ENCODE peak calls at places on chromosome 20, in four cellular contexts. One of them, this sample, is unnamed. For H3K4me1, the result is how much of the 10 kb centered on the place peaks cover.

GRCh38 chr20:7094438-7094997 is 327.0 kb downstream of the BMP2 start:
- DNase-seq in fibroblast of lung: peak
- DNase-seq in cardiac muscle cell: peak
- DNase-seq in spleen: no peak
- DNase-seq in this sample: peak

GRCh38 chr20:53502820-53503219 is 90.8 kb downstream of the ZNF217 start:
- DNase-seq in spleen: no peak
- DNase-seq in fibroblast of lung: no peak
- DNase-seq in cardiac muscle cell: no peak
- DNase-seq in this sample: no peak

GRCh38 chr20:51022803-51023616 is at the start of gene KCNG1:
- DNase-seq in fibroblast of lung: peak
- DNase-seq in cardiac muscle cell: peak
- DNase-seq in spleen: peak
- DNase-seq in this sample: peak

GRCh38 chr20:9407805-9408421 is 106.5 kb upstream of the LAMP5 start:
- DNase-seq in cardiac muscle cell: peak
- DNase-seq in fibroblast of lung: peak
- DNase-seq in spleen: no peak
- DNase-seq in this sample: peak

GRCh38 chr20:32823078-32823477 is 3.3 kb downstream of the MAPRE1 start:
- DNase-seq in fibroblast of lung: peak
- DNase-seq in cardiac muscle cell: peak
- DNase-seq in spleen: no peak
- DNase-seq in this sample: peak

GRCh38 chr20:57075181-57075580 is 191.3 kb downstream of the BMP7 start:
- DNase-seq in fibroblast of lung: no peak
- DNase-seq in spleen: no peak
- DNase-seq in cardiac muscle cell: no peak
- DNase-seq in this sample: no peak

GRCh38 chr20:53582574-53583351 is 10.9 kb downstream of the ZNF217 start:
- DNase-seq in fibroblast of lung: peak
- DNase-seq in spleen: no peak
- DNase-seq in cardiac muscle cell: peak
- DNase-seq in this sample: no peak

GRCh38 chr20:61557603-61558002 is 305.5 kb downstream of the CDH4 start:
- DNase-seq in cardiac muscle cell: no peak
- DNase-seq in spleen: no peak
- DNase-seq in fibroblast of lung: no peak
- DNase-seq in this sample: no peak

GRCh38 chr20:5116875-5117274 is 2.9 kb downstream of the PCNA start:
- DNase-seq in fibroblast of lung: no peak
- DNase-seq in cardiac muscle cell: no peak
- DNase-seq in spleen: no peak
- DNase-seq in this sample: no peak

GRCh38 chr20:37108676-37109075 is 12.9 kb upstream of the RBL1 start:
- DNase-seq in cardiac muscle cell: no peak
- DNase-seq in spleen: peak
- DNase-seq in fibroblast of lung: no peak
- DNase-seq in this sample: no peak

DNA sequence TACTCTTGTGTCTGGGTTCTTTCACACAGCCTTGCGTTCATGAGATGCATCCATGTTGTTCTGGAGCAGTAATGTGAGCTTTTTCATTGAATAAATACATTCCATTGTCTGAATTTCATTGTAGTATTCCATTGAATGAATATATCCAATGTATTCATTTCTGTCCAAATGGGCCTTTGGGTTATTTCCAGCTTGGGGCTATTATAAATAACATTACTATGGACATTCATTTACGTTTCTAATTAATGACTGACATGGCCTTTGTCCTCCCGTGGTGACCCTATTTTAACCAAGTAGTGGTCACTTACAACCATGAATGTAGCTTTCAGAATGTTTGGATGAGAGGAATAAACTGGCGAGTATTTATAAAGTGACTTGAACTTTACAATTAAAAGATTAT is 30.1 kb upstream of the NAA20 start:
- DNase-seq in cardiac muscle cell: no peak
- DNase-seq in spleen: no peak
- DNase-seq in fibroblast of lung: no peak
- DNase-seq in this sample: no peak
- H3K4me1 ChIP-seq in cardiac muscle cell: under half
- H3K4me1 ChIP-seq in spleen: under half
- H3K4me1 ChIP-seq in fibroblast of lung: under half
- H3K4me1 ChIP-seq in this sample: under half

DNA sequence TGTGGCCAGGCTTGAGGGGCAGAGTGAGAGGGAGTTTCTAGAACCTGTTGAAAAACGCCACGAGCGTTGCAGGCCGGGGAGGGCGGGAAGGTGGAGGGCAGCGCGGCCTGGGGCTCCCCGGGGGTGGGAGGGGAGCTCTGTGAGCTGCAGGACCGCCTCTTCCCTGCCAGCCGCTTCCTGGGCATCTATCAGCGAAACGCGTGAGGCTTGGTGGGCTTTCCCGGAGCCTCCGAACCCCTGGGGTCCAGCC is 633 bp upstream of the BHLHE23 start:
- DNase-seq in cardiac muscle cell: no peak
- DNase-seq in spleen: no peak
- DNase-seq in fibroblast of lung: no peak
- DNase-seq in this sample: no peak
- H3K4me3 ChIP-seq in cardiac muscle cell: peak
- H3K4me3 ChIP-seq in spleen: no peak
- H3K4me3 ChIP-seq in fibroblast of lung: no peak
- H3K4me3 ChIP-seq in this sample: no peak

DNA sequence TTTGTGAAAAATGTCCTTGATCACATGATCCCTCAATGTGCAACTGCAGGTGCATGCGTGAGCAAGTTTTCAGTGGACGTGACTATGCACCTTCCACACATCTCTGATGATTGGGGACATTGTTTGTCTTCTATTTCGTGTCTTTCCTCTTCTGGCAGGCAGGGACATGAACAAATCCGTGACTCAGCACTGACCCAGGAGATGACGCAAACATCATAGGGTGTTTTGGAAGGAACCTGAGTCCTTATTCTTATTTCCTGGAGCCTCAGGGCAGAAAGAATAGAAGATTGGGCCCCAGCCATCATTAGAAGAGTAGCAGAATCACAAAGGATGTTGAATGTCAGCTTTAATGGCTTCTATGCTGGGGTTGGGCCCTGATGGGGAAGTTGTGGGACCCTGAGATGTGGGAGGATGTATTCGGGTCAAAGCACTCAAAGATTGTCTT is 11.9 kb upstream of the SIRPD start:
- DNase-seq in fibroblast of lung: no peak
- DNase-seq in cardiac muscle cell: peak
- DNase-seq in spleen: peak
- DNase-seq in this sample: no peak
- H3K27ac ChIP-seq in fibroblast of lung: no peak
- H3K27ac ChIP-seq in cardiac muscle cell: no peak
- H3K27ac ChIP-seq in spleen: no peak
- H3K27ac ChIP-seq in this sample: no peak

DNA sequence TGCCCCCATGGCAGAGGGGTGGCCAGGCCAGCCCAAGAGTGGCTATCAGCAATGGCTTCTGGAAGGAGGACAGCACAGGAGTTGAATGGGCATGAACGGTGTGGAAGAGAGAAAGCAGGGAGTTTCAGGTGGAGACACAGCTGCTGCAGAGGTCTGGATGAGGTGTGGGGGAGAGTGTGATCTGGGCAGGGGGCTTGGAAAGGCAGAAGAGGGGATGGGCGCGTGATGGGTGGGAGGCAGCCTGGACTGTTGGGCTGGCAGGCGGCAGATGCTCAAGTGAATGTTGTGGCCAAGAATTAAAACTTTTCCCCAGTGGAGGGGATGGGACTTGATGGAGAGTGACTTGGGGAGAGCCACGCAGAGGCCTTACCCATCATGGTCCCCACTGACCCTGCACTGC is 46.5 kb downstream of the TOX2 start:
- DNase-seq in cardiac muscle cell: no peak
- DNase-seq in fibroblast of lung: no peak
- DNase-seq in spleen: no peak
- DNase-seq in this sample: no peak
- H3K4me1 ChIP-seq in cardiac muscle cell: under half
- H3K4me1 ChIP-seq in fibroblast of lung: under half
- H3K4me1 ChIP-seq in spleen: under half
- H3K4me1 ChIP-seq in this sample: half or more

GRCh38 chr20:48761023-48761785 is 66.6 kb downstream of the PREX1 start:
- DNase-seq in fibroblast of lung: no peak
- DNase-seq in cardiac muscle cell: no peak
- DNase-seq in spleen: peak
- DNase-seq in this sample: no peak
- H3K4me3 ChIP-seq in fibroblast of lung: no peak
- H3K4me3 ChIP-seq in cardiac muscle cell: no peak
- H3K4me3 ChIP-seq in spleen: no peak
- H3K4me3 ChIP-seq in this sample: no peak

This sample was measured in SJSA1.